ENCODE peak calls at places on chromosomes 6 and 20, in four cellular contexts. One of them, this sample, is unnamed.

GRCh38 chr6:2129076-2129695 is 116.2 kb downstream of the GMDS start:
- DNase-seq in stimulated activated CD4-positive, alpha-beta T cell treated with anti-CD3 and anti-CD28 coated beads, Interleukin-1b, Interleukin-23, amount 100 ng/mL, for 24 hours: no peak
- DNase-seq in choroid plexus epithelial cell: no peak
- DNase-seq in ureter: no peak
- DNase-seq in this sample: no peak

GRCh38 chr20:44748005-44748370 is 2.3 kb downstream of the KCNK15 start:
- DNase-seq in stimulated activated CD4-positive, alpha-beta T cell treated with anti-CD3 and anti-CD28 coated beads, Interleukin-1b, Interleukin-23, amount 100 ng/mL, for 24 hours: no peak
- DNase-seq in choroid plexus epithelial cell: no peak
- DNase-seq in ureter: no peak
- DNase-seq in this sample: no peak

GRCh38 chr6:159919800-159920199 is 29.0 kb downstream of the MAS1 start:
- DNase-seq in stimulated activated CD4-positive, alpha-beta T cell treated with anti-CD3 and anti-CD28 coated beads, Interleukin-1b, Interleukin-23, amount 100 ng/mL, for 24 hours: no peak
- DNase-seq in choroid plexus epithelial cell: no peak
- DNase-seq in ureter: no peak
- DNase-seq in this sample: no peak

GRCh38 chr6:92623441-92623840 is 795.9 kb downstream of the EPHA7 start:
- DNase-seq in stimulated activated CD4-positive, alpha-beta T cell treated with anti-CD3 and anti-CD28 coated beads, Interleukin-1b, Interleukin-23, amount 100 ng/mL, for 24 hours: no peak
- DNase-seq in choroid plexus epithelial cell: no peak
- DNase-seq in ureter: no peak
- DNase-seq in this sample: no peak

GRCh38 chr6:116438590-116439448 is 22.4 kb upstream of the CALHM6 start:
- DNase-seq in stimulated activated CD4-positive, alpha-beta T cell treated with anti-CD3 and anti-CD28 coated beads, Interleukin-1b, Interleukin-23, amount 100 ng/mL, for 24 hours: no peak
- DNase-seq in choroid plexus epithelial cell: peak
- DNase-seq in ureter: no peak
- DNase-seq in this sample: no peak

GRCh38 chr6:3157151-3157933 is at the start of gene TUBB2A:
- DNase-seq in stimulated activated CD4-positive, alpha-beta T cell treated with anti-CD3 and anti-CD28 coated beads, Interleukin-1b, Interleukin-23, amount 100 ng/mL, for 24 hours: peak
- DNase-seq in choroid plexus epithelial cell: peak
- DNase-seq in ureter: peak
- DNase-seq in this sample: no peak

GRCh38 chr6:37653933-37654565 is 43.6 kb downstream of the MDGA1 start:
- DNase-seq in stimulated activated CD4-positive, alpha-beta T cell treated with anti-CD3 and anti-CD28 coated beads, Interleukin-1b, Interleukin-23, amount 100 ng/mL, for 24 hours: peak
- DNase-seq in choroid plexus epithelial cell: peak
- DNase-seq in ureter: no peak
- DNase-seq in this sample: no peak

GRCh38 chr6:13262302-13263006 is 65.9 kb downstream of the TBC1D7 start:
- DNase-seq in stimulated activated CD4-positive, alpha-beta T cell treated with anti-CD3 and anti-CD28 coated beads, Interleukin-1b, Interleukin-23, amount 100 ng/mL, for 24 hours: no peak
- DNase-seq in choroid plexus epithelial cell: peak
- DNase-seq in ureter: no peak
- DNase-seq in this sample: no peak

GRCh38 chr6:11764250-11764604 is 14.4 kb downstream of the ADTRP start:
- DNase-seq in stimulated activated CD4-positive, alpha-beta T cell treated with anti-CD3 and anti-CD28 coated beads, Interleukin-1b, Interleukin-23, amount 100 ng/mL, for 24 hours: no peak
- DNase-seq in choroid plexus epithelial cell: no peak
- DNase-seq in ureter: no peak
- DNase-seq in this sample: no peak

This sample was measured in esophagus muscularis mucosa.